ENCODE peak calls at places on chromosomes 11 and 22, in four cellular contexts. V is T-helper 9 cell; L is stimulated activated CD8-positive, alpha-beta memory T cell treated with anti-CD3 and anti-CD28 coated beads, Interleukin-2, amount 100 ng/mL, for 48 hours; D is anterior cingulate cortex. K is an unnamed sample.

GRCh38 chr22:37887610-37888378 is 18.3 kb upstream of the MICALL1 start:
- DNase-seq in D (no peak), L (no peak), V (no peak), K (peak; percentile 94)

GRCh38 chr22:45069925-45070324 is 60.1 kb upstream of the PHF21B start:
- DNase-seq in D (no peak), V (no peak), L (peak; percentile 24), K (no peak)

GRCh38 chr11:106986261-106986660 is 32.0 kb downstream of the GUCY1A2 start:
- DNase-seq in V (no peak), L (no peak), D (no peak), K (no peak)

GRCh38 chr11:105443623-105444022 is 166.2 kb upstream of the GRIA4 start:
- DNase-seq in L (no peak), D (no peak), V (no peak), K (no peak)

GRCh38 chr22:37659066-37659896 is 758 bp downstream of the PDXP start:
- DNase-seq in V (no peak), L (no peak), D (peak; percentile 55), K (no peak)

GRCh38 chr11:39458481-39458880 is 2001.0 kb downstream of the LRRC4C start:
- DNase-seq in L (no peak), D (no peak), V (no peak), K (no peak)

GRCh38 chr11:94746721-94747120 is 21.4 kb upstream of the AMOTL1 start:
- DNase-seq in V (no peak), L (no peak), D (no peak), K (no peak)

GRCh38 chr11:68121067-68121899 is at the start of gene CHKA:
- DNase-seq in V (peak; percentile 72), D (peak; percentile 93), L (peak; percentile 85), K (peak; percentile 89)

GRCh38 chr11:748007-748359 is 719 bp downstream of the TALDO1 start:
- DNase-seq in V (no peak), L (no peak), D (no peak), K (peak; percentile 31)

GRCh38 chr11:104968365-104968855 is at the start of gene CASP4:
- DNase-seq in L (no peak), V (no peak), D (no peak), K (peak; percentile 85)

GRCh38 chr11:782264-783174 is 5.2 kb upstream of the GATD1 start:
- DNase-seq in V (no peak), D (no peak), L (no peak), K (no peak)

GRCh38 chr11:76216536-76217326 is 10.4 kb upstream of the WNT11 start:
- DNase-seq in D (no peak), L (no peak), V (no peak), K (no peak)

GRCh38 chr11:79092791-79093313 is 348.0 kb downstream of the TENM4 start:
- DNase-seq in V (no peak), D (no peak), L (no peak), K (peak; percentile 98)

GRCh38 chr11:19566583-19567379 is 145.9 kb upstream of the NAV2 start:
- DNase-seq in L (no peak), V (no peak), D (no peak), K (no peak)

K was measured in fibroblast of gingiva.